ENCODE peak calls at places on chromosomes 6 and 20, in six cellular contexts. U is right cardiac atrium; W is psoas muscle; X is SK-N-SH; Y is A549; M is CD4-positive, alpha-beta memory T cell. N is an unnamed sample. For H3K4me1, the result is how much of the 10 kb centered on the place peaks cover.

GRCh38 chr6:26392932-26393636 is 9.0 kb upstream of the BTN3A1 start:
- DNase-seq in W (no peak), Y (no peak), X (peak), M (no peak), U (no peak), N (peak)

GRCh38 chr20:45104786-45105185 is 3.9 kb upstream of the KCNS1 start:
- DNase-seq in M (no peak), Y (no peak), U (no peak), X (no peak), W (no peak), N (no peak)

GRCh38 chr6:119444642-119445557 is 95.3 kb upstream of the MAN1A1 start:
- DNase-seq in Y (no peak), U (no peak), M (no peak), W (no peak), X (no peak), N (no peak)

GRCh38 chr6:20534906-20535305 is 649 bp downstream of the CDKAL1 start:
- DNase-seq in U (no peak), M (peak), W (no peak), Y (no peak), X (no peak), N (no peak)

GRCh38 chr6:113875470-113875869 is 18.3 kb downstream of the MARCKS start:
- DNase-seq in Y (no peak), M (no peak), U (no peak), X (no peak), W (no peak), N (no peak)

GRCh38 chr20:46731770-46732169 is 22.3 kb downstream of the SLC2A10 start:
- DNase-seq in Y (no peak), W (no peak), M (no peak), U (no peak), X (no peak), N (no peak)

GRCh38 chr6:41648070-41648585 is 9.9 kb downstream of the MDFI start:
- DNase-seq in X (no peak), M (no peak), Y (no peak), W (no peak), U (no peak), N (peak)

GRCh38 chr6:81890846-81891245 is 138.4 kb upstream of the TENT5A start:
- DNase-seq in Y (no peak), X (no peak), U (no peak), M (no peak), W (no peak), N (no peak)

GRCh38 chr20:3927486-3928291 is 38.5 kb downstream of the PANK2 start:
- DNase-seq in X (no peak), U (no peak), W (no peak), Y (no peak), M (no peak), N (peak)

GRCh38 chr20:42338274-42339172 is 720.3 kb upstream of the CHD6 start:
- DNase-seq in Y (no peak), M (no peak), X (no peak), W (peak), U (no peak), N (no peak)

GRCh38 chr6:125300992-125301434 is 754 bp downstream of the HDDC2 start:
- DNase-seq in W (no peak), X (no peak), M (no peak), Y (no peak), U (no peak), N (no peak)

GRCh38 chr6:46651766-46652165 is 852 bp downstream of the CYP39A1 start:
- DNase-seq in M (no peak), X (no peak), W (no peak), U (no peak), Y (no peak), N (no peak)

GRCh38 chr6:157602521-157603288 is 220.3 kb upstream of the SNX9 start:
- DNase-seq in X (no peak), Y (no peak), W (no peak), M (no peak), U (no peak), N (no peak)

GRCh38 chr6:169112483-169113320 is 140.9 kb downstream of the THBS2 start:
- DNase-seq in W (no peak), U (no peak), Y (no peak), X (no peak), M (no peak), N (no peak)

GRCh38 chr20:3698511-3699436 is 13.6 kb downstream of the SIGLEC1 start:
- DNase-seq in U (no peak), W (peak), M (no peak), X (no peak), Y (no peak), N (no peak)

GRCh38 chr6:100084301-100085161 is 90.5 kb upstream of the MCHR2 start:
- DNase-seq in M (no peak), U (no peak), X (no peak), Y (no peak), W (no peak), N (no peak)

GRCh38 chr6:57216235-57217101 is 5.6 kb downstream of the RAB23 start:
- DNase-seq in W (no peak), M (no peak), U (no peak), X (no peak), Y (no peak), N (no peak)

GRCh38 chr6:37531026-37531425 is 31.3 kb upstream of the CCDC167 start:
- DNase-seq in Y (no peak), W (no peak), U (no peak), M (no peak), X (no peak), N (no peak)

GRCh38 chr6:43254846-43255245 is 11.6 kb downstream of the TTBK1 start:
- DNase-seq in U (no peak), W (peak), X (no peak), M (no peak), Y (no peak), N (no peak)

GRCh38 chr6:53530346-53530745 is 14.6 kb downstream of the GCLC start:
- DNase-seq in U (no peak), W (no peak), X (no peak), M (no peak), Y (no peak), N (no peak)

GRCh38 chr20:56328861-56329260 is 29.9 kb upstream of the FAM210B start:
- DNase-seq in M (peak), W (no peak), X (no peak), Y (peak), U (no peak), N (no peak)

GRCh38 chr20:37231970-37232620 is 29.5 kb downstream of the GHRH start:
- DNase-seq in U (no peak), X (peak), Y (no peak), M (no peak), W (no peak), N (no peak)

GRCh38 chr6:83431545-83432165 is 804 bp upstream of the ME1 start:
- DNase-seq in X (no peak), M (no peak), W (no peak), U (peak), Y (peak), N (no peak)

GRCh38 chr6:166618251-166618650 is 8.8 kb downstream of the RPS6KA2 start:
- DNase-seq in Y (no peak), X (no peak), U (no peak), M (no peak), W (no peak), N (no peak)

GRCh38 chr6:166616261-166617226 is 10.5 kb downstream of the RPS6KA2 start:
- DNase-seq in W (no peak), Y (no peak), X (no peak), U (no peak), M (no peak), N (no peak)

GRCh38 chr6:166618866-166619761 is 7.9 kb downstream of the RPS6KA2 start:
- DNase-seq in Y (no peak), U (no peak), X (no peak), W (no peak), M (no peak), N (no peak)

GRCh38 chr6:166615059-166615770 is 11.8 kb downstream of the RPS6KA2 start:
- DNase-seq in U (no peak), Y (no peak), X (no peak), M (no peak), W (peak), N (no peak)

DNA sequence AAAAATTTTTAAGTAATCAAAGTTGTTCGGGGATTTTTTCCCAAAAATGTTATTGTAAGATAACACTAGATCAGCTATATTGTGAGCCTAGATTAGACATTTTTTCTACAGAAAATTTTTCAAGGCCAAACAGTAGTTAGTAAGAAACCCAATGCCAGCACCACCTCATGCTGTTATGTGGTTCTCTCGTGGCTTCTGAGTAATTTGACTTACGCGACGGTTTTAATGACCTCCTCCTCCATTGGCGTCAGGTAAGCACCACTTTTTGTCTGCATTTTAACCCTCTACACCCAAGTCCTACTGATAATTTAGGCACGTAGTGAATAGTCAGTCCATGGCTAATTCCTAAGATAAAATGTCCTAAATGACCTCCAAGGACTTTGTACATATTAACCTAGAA is 9.7 kb downstream of the RPS6KA2 start:
- DNase-seq in M (no peak), X (no peak), Y (no peak), W (no peak), U (no peak), N (no peak)
- H3K4me1 ChIP-seq in M (under half), X (half or more), Y (under half), W (half or more), U (under half), N (half or more)

GRCh38 chr6:3756516-3757010 is 5.0 kb upstream of the PXDC1 start:
- DNase-seq in U (no peak), X (no peak), Y (no peak), W (no peak), M (no peak), N (no peak)
- H3K4me1 ChIP-seq in U (under half), X (under half), Y (under half), W (under half), M (under half), N (under half)

GRCh38 chr6:144351741-144352140 is 66.6 kb downstream of the UTRN start:
- DNase-seq in W (no peak), U (no peak), M (no peak), X (no peak), Y (no peak), N (no peak)

GRCh38 chr6:144351338-144351737 is 66.2 kb downstream of the UTRN start:
- DNase-seq in Y (no peak), W (no peak), U (no peak), X (no peak), M (peak), N (no peak)

GRCh38 chr6:144349690-144350132 is 64.6 kb downstream of the UTRN start:
- DNase-seq in M (no peak), W (no peak), U (no peak), X (no peak), Y (no peak), N (no peak)

GRCh38 chr6:144352310-144352709 is 67.2 kb downstream of the UTRN start:
- DNase-seq in W (no peak), U (no peak), Y (no peak), M (no peak), X (no peak), N (no peak)

DNA sequence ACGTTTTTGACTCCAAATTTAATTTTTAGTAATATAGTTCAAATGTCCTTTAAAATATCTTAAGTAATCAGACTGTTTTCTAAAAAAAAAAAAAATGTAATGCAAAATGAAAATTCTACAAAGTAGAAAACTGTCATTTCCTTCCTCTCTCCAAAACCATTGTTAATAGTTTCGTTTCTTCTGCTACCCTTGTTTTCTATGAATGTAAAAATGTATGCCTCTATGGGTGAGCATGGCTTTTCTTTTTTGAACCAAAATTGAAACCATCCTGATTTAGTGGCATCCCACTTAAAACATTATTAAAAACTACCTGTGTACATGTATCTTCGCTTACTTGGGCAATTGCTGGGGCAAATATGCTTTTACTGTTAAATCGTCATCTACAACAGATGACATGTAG is 65.0 kb downstream of the UTRN start:
- DNase-seq in X (no peak), M (peak), Y (no peak), U (no peak), W (no peak), N (no peak)
- H3K4me1 ChIP-seq in X (under half), M (half or more), Y (under half), U (under half), W (half or more), N (half or more)

GRCh38 chr6:90100059-90100665 is 196.5 kb downstream of the BACH2 start:
- DNase-seq in M (no peak), W (no peak), Y (no peak), U (no peak), X (no peak), N (no peak)

GRCh38 chr6:90097357-90097756 is 199.3 kb downstream of the BACH2 start:
- DNase-seq in W (no peak), X (no peak), M (no peak), U (no peak), Y (no peak), N (no peak)

GRCh38 chr6:90096818-90097217 is 199.8 kb downstream of the BACH2 start:
- DNase-seq in Y (no peak), M (no peak), W (no peak), X (no peak), U (no peak), N (no peak)

GRCh38 chr6:90098025-90098474 is 198.6 kb downstream of the BACH2 start:
- DNase-seq in W (peak), U (peak), X (no peak), M (no peak), Y (no peak), N (peak)

GRCh38 chr6:90098637-90099036 is 198.0 kb downstream of the BACH2 start:
- DNase-seq in M (no peak), Y (no peak), U (peak), X (no peak), W (no peak), N (no peak)
- H3K4me1 ChIP-seq in M (half or more), Y (under half), U (under half), X (under half), W (under half), N (under half)

GRCh38 chr20:41172296-41173140 is 35.2 kb downstream of the PLCG1 start:
- DNase-seq in W (peak), M (no peak), X (no peak), Y (no peak), U (no peak), N (no peak)
- H3K4me1 ChIP-seq in W (under half), M (under half), X (under half), Y (under half), U (under half), N (under half)

GRCh38 chr20:1813674-1814635 is 81.3 kb upstream of the SIRPA start:
- DNase-seq in Y (no peak), M (no peak), U (no peak), X (peak), W (no peak), N (no peak)

GRCh38 chr20:1817577-1818211 is 77.5 kb upstream of the SIRPA start:
- DNase-seq in Y (no peak), M (no peak), X (no peak), W (no peak), U (no peak), N (no peak)

GRCh38 chr20:1813101-1813529 is 82.1 kb upstream of the SIRPA start:
- DNase-seq in X (no peak), W (peak), M (no peak), Y (peak), U (peak), N (no peak)

GRCh38 chr20:1816384-1817381 is 78.5 kb upstream of the SIRPA start:
- DNase-seq in X (no peak), W (no peak), Y (peak), M (no peak), U (no peak), N (no peak)

DNA sequence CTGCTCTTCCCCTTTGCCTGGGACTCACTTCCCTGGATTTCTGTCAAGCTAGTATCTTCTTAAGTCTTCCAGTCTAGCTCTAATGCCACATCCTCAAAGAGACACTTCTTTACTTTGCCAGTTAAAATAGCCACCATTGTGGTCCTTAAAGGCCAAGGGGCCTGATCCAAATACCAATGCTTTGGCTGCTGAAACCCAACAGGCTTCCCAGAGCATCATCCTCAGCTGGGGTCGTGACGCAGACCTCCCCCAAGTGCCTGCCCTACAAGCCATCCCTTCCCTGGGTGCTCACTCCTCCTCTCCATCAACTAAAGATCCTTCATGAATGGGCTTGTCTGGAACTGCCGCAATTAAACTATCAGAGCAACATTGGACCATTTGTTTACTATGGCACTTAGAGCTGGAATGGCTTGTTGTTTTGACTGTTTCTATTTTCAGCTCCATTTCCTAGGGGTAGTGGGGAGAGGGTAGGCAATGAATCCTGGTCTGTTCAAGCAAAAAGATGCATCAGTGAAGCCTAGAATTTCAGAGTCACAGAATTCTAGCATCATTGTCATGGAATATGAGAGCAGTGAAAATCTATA is 79.6 kb upstream of the SIRPA start:
- DNase-seq in Y (no peak), U (no peak), M (no peak), X (no peak), W (no peak), N (no peak)
- H3K4me1 ChIP-seq in Y (half or more), U (under half), M (under half), X (under half), W (under half), N (half or more)

DNA sequence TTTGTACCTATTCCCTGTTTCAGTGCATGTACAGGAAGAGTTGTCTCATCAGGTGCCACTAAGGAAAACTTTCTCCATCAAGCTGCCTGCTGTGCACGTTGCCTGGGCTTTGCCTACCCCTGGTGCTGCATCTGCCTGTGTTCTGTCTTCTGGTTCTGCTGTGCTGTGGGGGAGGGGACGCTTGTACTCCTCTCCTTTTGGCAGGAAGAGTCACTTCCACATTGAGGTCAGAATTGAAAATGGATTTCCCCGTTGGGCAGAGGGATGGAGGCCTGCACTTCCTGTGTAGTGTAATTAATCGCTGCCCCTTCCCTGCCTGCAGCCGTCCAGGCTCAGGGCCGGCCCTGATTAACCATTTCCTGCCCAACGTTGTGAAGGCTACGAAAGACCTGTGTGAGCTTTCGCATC is 153.3 kb downstream of the SCML4 start:
- DNase-seq in X (peak), W (peak), U (peak), M (no peak), Y (no peak), N (peak)
- H3K4me1 ChIP-seq in X (under half), W (half or more), U (under half), M (under half), Y (under half), N (under half)